ENCODE peak calls at places on chromosomes 7 and 10, in five cellular contexts. J is stromal cell of bone marrow; L is A172; I is epithelial cell of esophagus; N is activated CD4-positive, alpha-beta T cell treated with anti-CD3 and anti-CD28 coated beads for 24 hours. Z is an unnamed sample.

GRCh38 chr7:136533732-136534131 is 334.7 kb upstream of the CHRM2 start:
- DNase-seq in I (no peak), N (no peak), J (no peak), L (no peak), Z (no peak)

GRCh38 chr7:158097106-158097505 is 490.5 kb downstream of the PTPRN2 start:
- DNase-seq in N (no peak), I (no peak), J (no peak), L (no peak), Z (no peak)

GRCh38 chr7:25075459-25075858 is 49.6 kb downstream of the CYCS start:
- DNase-seq in I (peak), J (no peak), N (peak), L (peak), Z (no peak)

GRCh38 chr10:17961551-17962422 is 10.1 kb downstream of the SLC39A12 start:
- DNase-seq in J (no peak), L (peak), N (no peak), I (peak), Z (no peak)

GRCh38 chr7:29564455-29565185 is 985 bp downstream of the PRR15 start:
- DNase-seq in N (no peak), L (peak), J (no peak), I (peak), Z (no peak)

GRCh38 chr7:122384528-122384927 is 80.0 kb upstream of the FEZF1 start:
- DNase-seq in J (no peak), N (no peak), I (no peak), L (no peak), Z (no peak)

GRCh38 chr7:79761876-79762429 is 308.5 kb upstream of the MAGI2 start:
- DNase-seq in L (no peak), J (no peak), N (no peak), I (peak), Z (no peak)

GRCh38 chr7:130273863-130274262 is 7.2 kb downstream of the CPA2 start:
- DNase-seq in J (peak), L (no peak), N (no peak), I (peak), Z (peak)

GRCh38 chr10:132571565-132572544 is 34.3 kb downstream of the INPP5A start:
- DNase-seq in J (peak), I (peak), L (peak), N (peak), Z (peak)

GRCh38 chr7:151374139-151374538 is 32.5 kb downstream of the NUB1 start:
- DNase-seq in N (no peak), J (no peak), I (no peak), L (no peak), Z (no peak)

Z was measured in AG09309.